ENCODE peak calls at places on chromosomes 16 and 17, in ten cellular contexts. E, F, I, D, C, O, M, Q, N and X are unnamed samples.

GRCh38 chr17:36723459-36723858 is 122.1 kb downstream of the MRM1 start:
- DNase-seq in E (no peak), F (no peak), I (no peak), D (no peak), C (no peak), O (no peak), M (no peak), Q (no peak), N (no peak), X (no peak)

GRCh38 chr17:73011016-73011486 is 81.4 kb downstream of the SLC39A11 start:
- DNase-seq in E (peak), F (no peak), I (no peak), D (no peak), C (no peak), O (peak), M (no peak), Q (no peak), N (no peak), X (no peak)

GRCh38 chr16:12086861-12087260 is 110.3 kb downstream of the SNX29 start:
- DNase-seq in E (no peak), F (no peak), I (no peak), D (no peak), C (no peak), O (no peak), M (no peak), Q (peak), N (no peak), X (no peak)

GRCh38 chr17:79720705-79721295 is 9.9 kb upstream of the ENPP7 start:
- DNase-seq in E (no peak), F (no peak), I (no peak), D (no peak), C (no peak), O (no peak), M (no peak), Q (no peak), N (no peak), X (no peak)

GRCh38 chr17:57924677-57925076 is 30.5 kb downstream of the CUEDC1 start:
- DNase-seq in E (no peak), F (no peak), I (no peak), D (no peak), C (no peak), O (no peak), M (no peak), Q (no peak), N (peak), X (no peak)

GRCh38 chr17:65627892-65628622 is 66.6 kb upstream of the AXIN2 start:
- DNase-seq in E (no peak), F (no peak), I (peak), D (peak), C (no peak), O (peak), M (no peak), Q (peak), N (peak), X (peak)

GRCh38 chr17:83199500-83200201 is 120.2 kb downstream of the METRNL start:
- DNase-seq in E (peak), F (no peak), I (no peak), D (peak), C (no peak), O (peak), M (peak), Q (no peak), N (no peak), X (peak)

GRCh38 chr16:53995378-53995777 is 291.2 kb downstream of the IRX3 start:
- DNase-seq in E (no peak), F (no peak), I (no peak), D (no peak), C (no peak), O (no peak), M (no peak), Q (no peak), N (peak), X (no peak)

GRCh38 chr17:42519546-42520444 is 16.2 kb upstream of the NAGLU start:
- DNase-seq in E (no peak), F (no peak), I (peak), D (peak), C (peak), O (peak), M (no peak), Q (peak), N (no peak), X (peak)

GRCh38 chr16:54511181-54511731 is 224.7 kb upstream of the IRX3 start:
- DNase-seq in E (no peak), F (no peak), I (no peak), D (no peak), C (no peak), O (no peak), M (no peak), Q (peak), N (no peak), X (no peak)

GRCh38 chr16:70432800-70433455 is 6.0 kb downstream of the ST3GAL2 start:
- DNase-seq in E (no peak), F (no peak), I (no peak), D (no peak), C (no peak), O (peak), M (no peak), Q (peak), N (peak), X (peak)

GRCh38 chr17:75521290-75521689 is 4.2 kb upstream of the LLGL2 start:
- DNase-seq in E (no peak), F (no peak), I (no peak), D (no peak), C (no peak), O (no peak), M (no peak), Q (no peak), N (no peak), X (no peak)

GRCh38 chr16:15404792-15405191 is 9.2 kb downstream of the MPV17L start:
- DNase-seq in E (no peak), F (no peak), I (no peak), D (no peak), C (no peak), O (peak), M (no peak), Q (peak), N (no peak), X (peak)

GRCh38 chr17:79544142-79544914 is 66.5 kb downstream of the RBFOX3 start:
- DNase-seq in E (no peak), F (no peak), I (no peak), D (no peak), C (no peak), O (no peak), M (no peak), Q (no peak), N (peak), X (no peak)

GRCh38 chr17:57747221-57748017 is 2.3 kb upstream of the CCDC182 start:
- DNase-seq in E (peak), F (peak), I (peak), D (peak), C (no peak), O (peak), M (peak), Q (peak), N (peak), X (peak)

GRCh38 chr16:20318006-20318405 is 9.3 kb downstream of the GP2 start:
- DNase-seq in E (no peak), F (no peak), I (no peak), D (peak), C (no peak), O (no peak), M (no peak), Q (no peak), N (no peak), X (no peak)

GRCh38 chr16:87129771-87130170 is 187.4 kb downstream of the C16orf95 start:
- DNase-seq in E (no peak), F (no peak), I (peak), D (no peak), C (no peak), O (peak), M (no peak), Q (peak), N (no peak), X (no peak)

GRCh38 chr16:69853481-69853880 is 91.3 kb downstream of the WWP2 start:
- DNase-seq in E (no peak), F (no peak), I (no peak), D (no peak), C (no peak), O (no peak), M (no peak), Q (no peak), N (no peak), X (no peak)